ENCODE peak calls at places on chromosomes 2 and 18, in four cellular contexts. C, M, V and L are unnamed samples.

GRCh38 chr2:72694715-72695496 is 130.9 kb downstream of the EXOC6B start:
- DNase-seq in C (peak), M (peak), V (no peak), L (no peak)

GRCh38 chr18:79628416-79629248 is 51.0 kb upstream of the CTDP1 start:
- DNase-seq in C (no peak), M (no peak), V (no peak), L (no peak)

GRCh38 chr2:40488101-40488598 is 36.3 kb upstream of the SLC8A1 start:
- DNase-seq in C (peak), M (peak), V (peak), L (peak)

GRCh38 chr2:30217644-30218361 is 13.5 kb upstream of the LBH start:
- DNase-seq in C (no peak), M (peak), V (peak), L (no peak)

GRCh38 chr2:240301256-240301795 is 134.1 kb upstream of the GPC1 start:
- DNase-seq in C (no peak), M (no peak), V (no peak), L (no peak)

GRCh38 chr2:60532421-60532820 is 21.0 kb downstream of the BCL11A start:
- DNase-seq in C (no peak), M (no peak), V (no peak), L (no peak)

GRCh38 chr18:61825386-61825785 is 67.4 kb downstream of the RNF152 start:
- DNase-seq in C (no peak), M (no peak), V (peak), L (no peak)

GRCh38 chr18:69590150-69590549 is 189.5 kb downstream of the DOK6 start:
- DNase-seq in C (no peak), M (no peak), V (no peak), L (no peak)

GRCh38 chr2:207895236-207895860 is 125.6 kb upstream of the FZD5 start:
- DNase-seq in C (no peak), M (peak), V (no peak), L (no peak)

GRCh38 chr18:63311481-63312409 is 7.8 kb downstream of the BCL2 start:
- DNase-seq in C (no peak), M (no peak), V (no peak), L (peak)

GRCh38 chr18:10296491-10296890 is 157.9 kb upstream of the APCDD1 start:
- DNase-seq in C (no peak), M (no peak), V (no peak), L (no peak)

GRCh38 chr2:96747061-96747460 is 7.2 kb upstream of the LMAN2L start:
- DNase-seq in C (no peak), M (no peak), V (no peak), L (no peak)

GRCh38 chr18:77103181-77103875 is 29.3 kb downstream of the MBP start:
- DNase-seq in C (no peak), M (no peak), V (peak), L (no peak)

GRCh38 chr2:224869601-224870000 is 153.4 kb upstream of the CCDC195 start:
- DNase-seq in C (peak), M (no peak), V (peak), L (no peak)

GRCh38 chr18:40904295-40904694 is 1050.7 kb upstream of the PIK3C3 start:
- DNase-seq in C (no peak), M (no peak), V (no peak), L (no peak)

GRCh38 chr2:44358498-44358897 is 2.8 kb downstream of the PREPL start:
- DNase-seq in C (no peak), M (no peak), V (peak), L (no peak)

GRCh38 chr2:226256237-226256636 is 543.4 kb downstream of the IRS1 start:
- DNase-seq in C (peak), M (no peak), V (peak), L (peak)

GRCh38 chr2:161900241-161900640 is 173.8 kb downstream of the DPP4 start:
- DNase-seq in C (no peak), M (no peak), V (no peak), L (no peak)

GRCh38 chr2:241989074-241989473 is 119.5 kb downstream of the RTP5 start:
- DNase-seq in C (no peak), M (no peak), V (no peak), L (no peak)

GRCh38 chr2:146634256-146635068 is 1210.4 kb upstream of the ACVR2A start:
- DNase-seq in C (peak), M (no peak), V (peak), L (peak)

GRCh38 chr2:38700881-38701458 is 35.1 kb downstream of the GALM start:
- DNase-seq in C (no peak), M (no peak), V (no peak), L (no peak)

GRCh38 chr2:122077114-122077513 is 321.7 kb downstream of the TSN start:
- DNase-seq in C (no peak), M (no peak), V (no peak), L (no peak)

GRCh38 chr2:8413589-8414135 is 268.2 kb upstream of the ID2 start:
- DNase-seq in C (no peak), M (no peak), V (no peak), L (no peak)

GRCh38 chr2:227388537-227389011 is 825 bp upstream of the SCYGR1 start:
- DNase-seq in C (no peak), M (no peak), V (peak), L (no peak)

GRCh38 chr2:27009716-27010115 is 23.0 kb upstream of the TMEM214 start:
- DNase-seq in C (no peak), M (no peak), V (no peak), L (no peak)

GRCh38 chr2:58098254-58099096 is 51.9 kb downstream of the VRK2 start:
- DNase-seq in C (no peak), M (no peak), V (peak), L (no peak)

GRCh38 chr18:9658111-9658641 is 43.8 kb upstream of the PPP4R1 start:
- DNase-seq in C (no peak), M (no peak), V (no peak), L (no peak)

GRCh38 chr2:164190700-164191099 is 430.6 kb downstream of the GRB14 start:
- DNase-seq in C (no peak), M (no peak), V (no peak), L (no peak)

GRCh38 chr2:144475596-144475995 is 44.3 kb downstream of the ZEB2 start:
- DNase-seq in C (no peak), M (no peak), V (no peak), L (no peak)

GRCh38 chr18:9734189-9734588 is 26.1 kb downstream of the RAB31 start:
- DNase-seq in C (no peak), M (no peak), V (no peak), L (no peak)

GRCh38 chr2:219969508-219969907 is 342.1 kb downstream of the SLC4A3 start:
- DNase-seq in C (no peak), M (no peak), V (peak), L (no peak)

GRCh38 chr2:190105554-190105953 is 43.0 kb upstream of the MSTN start:
- DNase-seq in C (no peak), M (no peak), V (no peak), L (no peak)

GRCh38 chr18:77114564-77115391 is 17.8 kb downstream of the MBP start:
- DNase-seq in C (no peak), M (no peak), V (peak), L (peak)

GRCh38 chr2:96500385-96501066 is 4.6 kb downstream of the NEURL3 start:
- DNase-seq in C (no peak), M (no peak), V (no peak), L (no peak)

GRCh38 chr2:238573916-238574315 is 147.2 kb downstream of the ASB1 start:
- DNase-seq in C (no peak), M (no peak), V (no peak), L (no peak)

GRCh38 chr18:54904521-54904920 is 54.7 kb downstream of the CCDC68 start:
- DNase-seq in C (no peak), M (no peak), V (no peak), L (no peak)

GRCh38 chr2:26001743-26002341 is 19.5 kb upstream of the KIF3C start:
- DNase-seq in C (no peak), M (no peak), V (peak), L (no peak)

GRCh38 chr2:143525006-143525405 is 395.8 kb downstream of the ARHGAP15 start:
- DNase-seq in C (no peak), M (no peak), V (no peak), L (no peak)

GRCh38 chr2:128755693-128756371 is 437.2 kb upstream of the HS6ST1 start:
- DNase-seq in C (no peak), M (no peak), V (no peak), L (no peak)
- TF ChIP-seq CTCF in C (no peak), M (no peak), V (no peak), L (no peak)

DNA sequence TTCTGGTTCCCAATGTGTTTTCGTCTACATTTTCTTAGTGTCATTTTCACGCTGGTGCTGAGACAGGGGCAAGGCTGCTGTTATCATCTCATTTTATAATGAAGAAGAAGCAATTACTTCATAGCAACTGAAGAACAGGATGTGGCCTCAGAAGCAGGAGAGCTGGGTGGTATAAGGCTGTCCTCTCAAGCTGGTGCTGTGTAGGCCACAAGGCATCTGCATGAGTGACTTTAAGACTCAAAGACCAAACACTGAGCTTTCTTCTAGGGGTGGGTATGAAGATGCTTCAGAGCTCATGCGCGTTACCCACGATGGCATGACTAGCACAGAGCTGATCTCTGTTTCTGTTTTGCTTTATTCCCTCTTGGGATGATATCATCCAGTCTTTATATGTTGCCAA is 7.3 kb downstream of the IL36G start:
- DNase-seq in C (no peak), M (no peak), V (no peak), L (no peak)
- TF ChIP-seq CTCF in C (no peak), M (no peak), V (no peak), L (no peak)

DNA sequence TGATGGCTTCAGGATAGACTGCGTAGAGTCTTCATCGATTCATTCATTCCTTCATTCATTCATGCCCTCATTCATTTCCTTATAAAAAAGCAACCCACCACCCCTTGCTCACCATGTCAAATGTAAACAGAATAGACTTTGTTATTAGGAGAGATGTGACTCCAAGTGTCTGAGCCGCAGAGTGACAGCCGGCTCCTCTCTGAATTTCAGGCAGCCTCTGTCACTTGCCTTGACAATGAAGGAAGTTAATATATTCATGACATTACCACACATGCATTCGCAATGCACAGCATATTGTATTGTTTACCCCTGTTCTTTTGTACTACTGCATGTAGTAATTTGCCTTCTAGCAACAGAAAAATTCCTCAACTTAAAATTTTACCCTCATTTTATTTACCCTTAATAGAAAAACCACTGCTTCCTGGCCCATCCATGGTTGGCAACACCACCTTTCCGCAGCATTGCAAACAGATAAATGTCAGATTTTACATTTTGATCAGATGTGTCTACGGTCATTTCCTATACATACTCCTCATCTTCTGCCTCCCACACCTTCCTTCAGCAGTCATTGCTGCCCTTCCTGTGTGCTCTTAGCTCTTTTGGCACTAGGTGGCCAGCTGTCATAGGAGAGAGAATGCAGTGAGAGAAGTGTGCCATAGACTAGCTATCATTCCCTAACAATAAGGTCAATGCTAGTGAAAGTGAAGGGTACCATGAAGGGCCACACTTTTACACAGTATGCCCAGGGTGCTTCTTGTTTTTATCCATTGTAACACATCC is 1090.8 kb downstream of the BCL11A start:
- DNase-seq in C (no peak), M (no peak), V (no peak), L (no peak)
- TF ChIP-seq CTCF in C (no peak), M (peak), V (no peak), L (peak)

DNA sequence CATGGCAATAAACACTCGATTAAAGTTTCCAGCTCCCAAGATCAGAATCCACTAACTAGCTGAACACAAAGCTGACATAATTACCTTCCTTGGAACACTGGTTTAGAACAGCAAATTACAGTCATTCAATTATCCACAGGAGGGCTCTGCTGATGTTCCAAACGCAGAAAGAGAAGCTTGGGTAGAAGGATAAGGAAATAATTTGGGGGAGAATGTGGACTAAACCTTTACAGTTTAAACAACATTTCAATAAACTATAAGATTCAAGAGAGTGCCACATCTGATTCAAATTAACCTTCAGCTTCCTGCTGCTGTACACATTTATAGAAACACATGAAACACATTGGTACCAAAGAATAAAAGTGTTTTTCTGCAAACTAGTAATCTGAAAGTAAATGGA is 67.8 kb upstream of the ARL4C start:
- DNase-seq in C (peak), M (no peak), V (peak), L (no peak)
- TF ChIP-seq CTCF in C (peak), M (peak), V (no peak), L (peak)

DNA sequence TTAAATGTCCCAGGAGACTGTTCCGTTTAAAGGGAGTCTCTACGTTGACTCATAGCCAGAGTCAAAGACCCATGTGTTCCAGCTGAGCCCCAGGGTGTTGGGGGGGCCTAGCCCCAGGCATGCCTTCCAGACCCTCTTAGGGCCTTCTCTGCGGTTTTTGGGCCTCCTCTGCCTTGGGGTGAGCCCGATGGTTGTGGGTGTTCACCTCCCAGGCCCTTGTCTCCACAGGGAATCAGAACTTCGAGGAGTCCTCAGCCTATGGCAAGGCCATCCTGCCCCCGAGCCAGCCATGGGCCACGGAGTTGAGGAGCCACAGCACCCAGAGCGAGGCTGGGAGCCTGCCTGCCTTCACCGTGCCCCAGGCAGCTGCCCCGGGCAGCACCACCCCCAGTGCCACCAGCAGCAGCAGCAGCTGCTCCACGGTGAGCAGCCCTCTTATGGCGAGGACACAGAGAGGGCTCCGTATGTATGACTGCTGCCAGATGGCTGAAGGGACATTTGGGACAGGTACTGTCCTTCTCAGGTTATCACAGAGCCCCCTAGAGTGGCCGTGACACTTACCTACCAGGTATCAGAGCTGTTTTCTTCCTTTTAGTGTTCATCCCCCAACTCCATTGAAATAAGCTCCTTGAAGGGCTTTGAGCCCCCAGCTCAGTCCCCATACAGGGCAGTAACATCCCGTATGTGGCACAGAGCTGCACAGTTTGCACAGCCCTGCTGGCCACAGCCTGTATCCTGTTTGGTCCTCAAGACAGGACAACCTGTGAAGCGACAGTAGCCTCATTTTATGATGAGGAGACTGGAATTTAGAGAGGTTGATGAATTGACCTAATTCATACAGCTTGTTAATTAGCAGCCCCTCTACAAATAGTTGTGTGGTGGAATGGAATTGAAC is 80.7 kb downstream of the EPAS1 start:
- DNase-seq in C (no peak), M (no peak), V (no peak), L (no peak)
- TF ChIP-seq CTCF in C (no peak), M (no peak), V (no peak), L (no peak)

GRCh38 chr18:27004056-27004829 is 138.7 kb upstream of the AQP4 start:
- DNase-seq in C (no peak), M (peak), V (peak), L (no peak)
- TF ChIP-seq CTCF in C (no peak), M (peak), V (peak), L (peak)

GRCh38 chr2:10909996-10910341 is 1.8 kb upstream of the KCNF1 start:
- DNase-seq in C (no peak), M (no peak), V (no peak), L (no peak)
- TF ChIP-seq CTCF in C (no peak), M (peak), V (no peak), L (no peak)